ENCODE peak calls at places on chromosomes 2 and 18, in seven cellular contexts. H is choroid plexus epithelial cell, K is SHP77, M is T-helper 1 cell, E is substantia nigra, C is HCT116, N is mucosa of descending colon. R is an unnamed sample.

GRCh38 chr2:182584462-182584861 is 131.6 kb upstream of the DNAJC10 start:
- DNase-seq in H (no peak), K (no peak), M (no peak), E (no peak), C (no peak), N (no peak), R (no peak)

GRCh38 chr2:212892193-212892592 is 259.2 kb downstream of the IKZF2 start:
- DNase-seq in H (peak; percentile 73), K (peak; percentile 6), M (no peak), E (no peak), C (peak; percentile 55), N (peak; percentile 23), R (no peak)

GRCh38 chr2:74250189-74250631 is 51.8 kb downstream of the MTHFD2 start:
- DNase-seq in H (peak; percentile 66), K (peak; percentile 32), M (peak; percentile 18), E (peak; percentile 4), C (peak; percentile 36), N (peak; percentile 71), R (peak; percentile 7)

GRCh38 chr18:45324489-45325111 is 290.7 kb upstream of the SLC14A2 start:
- DNase-seq in H (peak; percentile 83), K (no peak), M (no peak), E (no peak), C (no peak), N (peak; percentile 4), R (no peak)

GRCh38 chr18:77063256-77063655 is 69.3 kb downstream of the MBP start:
- DNase-seq in H (peak; percentile 90), K (no peak), M (peak; percentile 37), E (no peak), C (no peak), N (peak; percentile 73), R (no peak)

GRCh38 chr2:43714164-43714563 is 37.9 kb upstream of the C1GALT1C1L start:
- DNase-seq in H (peak; percentile 48), K (no peak), M (no peak), E (no peak), C (no peak), N (no peak), R (no peak)

GRCh38 chr2:180882959-180883358 is 97.4 kb upstream of the UBE2E3 start:
- DNase-seq in H (no peak), K (no peak), M (no peak), E (no peak), C (no peak), N (no peak), R (no peak)

GRCh38 chr2:88218971-88219370 is 48.8 kb downstream of the THNSL2 start:
- DNase-seq in H (no peak), K (no peak), M (no peak), E (no peak), C (no peak), N (no peak), R (no peak)

GRCh38 chr18:35231052-35231451 is 9.8 kb upstream of the ZNF397 start:
- DNase-seq in H (peak; percentile 83), K (peak; percentile 78), M (peak; percentile 47), E (peak; percentile 66), C (peak; percentile 82), N (peak; percentile 91), R (peak; percentile 85)

R was measured in NCI-H2029 treated with DMSO at 0.1 percent for 48 hours.